ENCODE peak calls at places on chromosome 12, in four cellular contexts. One of them, this sample, is unnamed.

GRCh38 chr12:96354326-96354725 is 45.9 kb downstream of the CDK17 start:
- DNase-seq in HCT116: no peak
- DNase-seq in thoracic aorta: no peak
- DNase-seq in HepG2: no peak
- DNase-seq in this sample: no peak

GRCh38 chr12:104448475-104448874 is 8.3 kb upstream of the CHST11 start:
- DNase-seq in thoracic aorta: no peak
- DNase-seq in HepG2: no peak
- DNase-seq in HCT116: no peak
- DNase-seq in this sample: no peak

GRCh38 chr12:3214508-3215365 is 137.6 kb downstream of the TSPAN9 start:
- DNase-seq in thoracic aorta: no peak
- DNase-seq in HCT116: no peak
- DNase-seq in HepG2: no peak
- DNase-seq in this sample: no peak

GRCh38 chr12:31521972-31522371 is 69.0 kb downstream of the DENND5B start:
- DNase-seq in HCT116: no peak
- DNase-seq in thoracic aorta: no peak
- DNase-seq in HepG2: no peak
- DNase-seq in this sample: no peak

GRCh38 chr12:92414383-92415065 is 268.9 kb upstream of the BTG1 start:
- DNase-seq in thoracic aorta: no peak
- DNase-seq in HepG2: no peak
- DNase-seq in HCT116: no peak
- DNase-seq in this sample: no peak

GRCh38 chr12:89621511-89621910 is 87.1 kb downstream of the ATP2B1 start:
- DNase-seq in thoracic aorta: no peak
- DNase-seq in HepG2: no peak
- DNase-seq in HCT116: no peak
- DNase-seq in this sample: no peak

GRCh38 chr12:97168804-97169203 is 261.7 kb downstream of the NEDD1 start:
- DNase-seq in HCT116: no peak
- DNase-seq in HepG2: no peak
- DNase-seq in thoracic aorta: no peak
- DNase-seq in this sample: no peak

GRCh38 chr12:98185606-98186005 is 329.8 kb upstream of the TMPO start:
- DNase-seq in thoracic aorta: no peak
- DNase-seq in HepG2: no peak
- DNase-seq in HCT116: no peak
- DNase-seq in this sample: no peak

GRCh38 chr12:47797432-47797831 is 22.3 kb downstream of the HDAC7 start:
- DNase-seq in thoracic aorta: no peak
- DNase-seq in HCT116: no peak
- DNase-seq in HepG2: no peak
- DNase-seq in this sample: no peak

GRCh38 chr12:100608776-100609175 is 35.3 kb downstream of the GAS2L3 start:
- DNase-seq in HepG2: no peak
- DNase-seq in thoracic aorta: no peak
- DNase-seq in HCT116: no peak
- DNase-seq in this sample: no peak

GRCh38 chr12:40262657-40263056 is 37.9 kb downstream of the LRRK2 start:
- DNase-seq in HepG2: no peak
- DNase-seq in HCT116: no peak
- DNase-seq in thoracic aorta: no peak
- DNase-seq in this sample: no peak

GRCh38 chr12:89862511-89863331 is 154.1 kb upstream of the ATP2B1 start:
- DNase-seq in HepG2: no peak
- DNase-seq in thoracic aorta: no peak
- DNase-seq in HCT116: no peak
- DNase-seq in this sample: no peak

GRCh38 chr12:44696542-44696941 is 179.6 kb downstream of the NELL2 start:
- DNase-seq in thoracic aorta: no peak
- DNase-seq in HCT116: no peak
- DNase-seq in HepG2: no peak
- DNase-seq in this sample: no peak

GRCh38 chr12:70576341-70577282 is 60.6 kb downstream of the PTPRB start:
- DNase-seq in HepG2: peak; percentile 64
- DNase-seq in HCT116: peak; percentile 66
- DNase-seq in thoracic aorta: no peak
- DNase-seq in this sample: no peak

GRCh38 chr12:13085968-13086686 is 17.3 kb downstream of the GSG1 start:
- DNase-seq in HCT116: no peak
- DNase-seq in thoracic aorta: no peak
- DNase-seq in HepG2: no peak
- DNase-seq in this sample: no peak

GRCh38 chr12:8544295-8544694 is 3.6 kb upstream of the CLEC4E start:
- DNase-seq in HCT116: peak; percentile 35
- DNase-seq in HepG2: peak; percentile 27
- DNase-seq in thoracic aorta: no peak
- DNase-seq in this sample: no peak

GRCh38 chr12:132390287-132391076 is 61.1 kb upstream of the GALNT9 start:
- DNase-seq in HCT116: no peak
- DNase-seq in thoracic aorta: no peak
- DNase-seq in HepG2: no peak
- DNase-seq in this sample: no peak

GRCh38 chr12:95838125-95838524 is 20.6 kb upstream of the SNRPF start:
- DNase-seq in HepG2: peak; percentile 49
- DNase-seq in HCT116: no peak
- DNase-seq in thoracic aorta: no peak
- DNase-seq in this sample: no peak

GRCh38 chr12:76879710-76880025 is 849 bp upstream of the CSRP2 start:
- DNase-seq in HepG2: no peak
- DNase-seq in thoracic aorta: no peak
- DNase-seq in HCT116: no peak
- DNase-seq in this sample: no peak

GRCh38 chr12:70919161-70919560 is 1.4 kb downstream of the PTPRR start:
- DNase-seq in HCT116: no peak
- DNase-seq in HepG2: no peak
- DNase-seq in thoracic aorta: no peak
- DNase-seq in this sample: no peak

GRCh38 chr12:97396989-97397388 is 65.6 kb upstream of the RMST start:
- DNase-seq in HepG2: no peak
- DNase-seq in thoracic aorta: no peak
- DNase-seq in HCT116: no peak
- DNase-seq in this sample: no peak

GRCh38 chr12:49200882-49201594 is 12.2 kb upstream of the TUBA1A start:
- DNase-seq in thoracic aorta: no peak
- DNase-seq in HepG2: no peak
- DNase-seq in HCT116: peak; percentile 51
- DNase-seq in this sample: no peak

GRCh38 chr12:89225808-89226368 is 126.4 kb downstream of the DUSP6 start:
- DNase-seq in HCT116: peak; percentile 97
- DNase-seq in thoracic aorta: no peak
- DNase-seq in HepG2: no peak
- DNase-seq in this sample: no peak

GRCh38 chr12:53695148-53696138 is 19.6 kb upstream of the ATP5MC2 start:
- DNase-seq in HepG2: no peak
- DNase-seq in HCT116: peak; percentile 36
- DNase-seq in thoracic aorta: no peak
- DNase-seq in this sample: no peak

GRCh38 chr12:109946505-109946904 is 46.4 kb downstream of the TCHP start:
- DNase-seq in HepG2: no peak
- DNase-seq in thoracic aorta: no peak
- DNase-seq in HCT116: no peak
- DNase-seq in this sample: no peak

GRCh38 chr12:109943811-109944210 is 43.7 kb downstream of the TCHP start:
- DNase-seq in HCT116: no peak
- DNase-seq in HepG2: no peak
- DNase-seq in thoracic aorta: no peak
- DNase-seq in this sample: no peak

GRCh38 chr12:109946913-109947312 is 46.8 kb downstream of the TCHP start:
- DNase-seq in HCT116: no peak
- DNase-seq in HepG2: no peak
- DNase-seq in thoracic aorta: no peak
- DNase-seq in this sample: no peak

GRCh38 chr12:109944561-109944960 is 44.5 kb downstream of the TCHP start:
- DNase-seq in HCT116: no peak
- DNase-seq in HepG2: no peak
- DNase-seq in thoracic aorta: no peak
- DNase-seq in this sample: no peak

DNA sequence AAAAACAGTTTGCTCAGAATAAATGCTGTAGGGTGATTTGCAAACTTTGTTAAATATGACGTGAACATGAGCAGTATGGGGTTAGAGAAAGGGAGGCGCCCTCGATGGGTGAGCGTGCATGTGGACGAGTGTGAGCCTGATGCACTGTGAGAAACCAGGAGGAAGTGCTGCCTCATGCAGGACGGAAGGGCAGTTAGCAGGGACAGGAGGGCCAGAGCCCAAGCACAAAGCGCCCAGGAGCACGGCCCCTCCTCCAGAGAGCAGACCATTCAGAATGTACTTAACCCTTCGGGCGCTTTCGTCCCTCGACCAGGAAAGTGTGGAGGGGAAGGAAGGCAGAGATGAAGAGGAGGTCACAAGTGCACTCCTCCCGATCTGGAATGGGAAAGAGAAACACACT is 44.9 kb downstream of the TCHP start:
- DNase-seq in HCT116: no peak
- DNase-seq in thoracic aorta: no peak
- DNase-seq in HepG2: peak; percentile 58
- DNase-seq in this sample: no peak
- H3K27ac ChIP-seq in HCT116: no peak overlapping the region
- H3K27ac ChIP-seq in thoracic aorta: no peak overlapping the region
- H3K27ac ChIP-seq in HepG2: peak overlapping the region; percentile 46
- H3K27ac ChIP-seq in this sample: no peak overlapping the region

GRCh38 chr12:52439845-52440244 is 5.7 kb upstream of the KRT75 start:
- DNase-seq in HepG2: no peak
- DNase-seq in HCT116: no peak
- DNase-seq in thoracic aorta: no peak
- DNase-seq in this sample: no peak
- H3K4me1 ChIP-seq in HepG2: peaks cover 13% of the 10 kb centered on the region
- H3K4me1 ChIP-seq in HCT116: peaks cover 92% of the 10 kb centered on the region
- H3K4me1 ChIP-seq in thoracic aorta: no peaks in the 10 kb centered on the region
- H3K4me1 ChIP-seq in this sample: peaks cover 87% of the 10 kb centered on the region

GRCh38 chr12:58367041-58367440 is 425.7 kb downstream of the ATP23 start:
- DNase-seq in HCT116: no peak
- DNase-seq in thoracic aorta: no peak
- DNase-seq in HepG2: no peak
- DNase-seq in this sample: no peak
- H3K4me3 ChIP-seq in HCT116: no peak overlapping the region
- H3K4me3 ChIP-seq in thoracic aorta: no peak overlapping the region
- H3K4me3 ChIP-seq in HepG2: no peak overlapping the region
- H3K4me3 ChIP-seq in this sample: no peak overlapping the region

GRCh38 chr12:10067942-10068341 is 30.8 kb downstream of the CLEC1A start:
- DNase-seq in thoracic aorta: no peak
- DNase-seq in HCT116: no peak
- DNase-seq in HepG2: no peak
- DNase-seq in this sample: no peak
- H3K27ac ChIP-seq in thoracic aorta: no peak overlapping the region
- H3K27ac ChIP-seq in HCT116: no peak overlapping the region
- H3K27ac ChIP-seq in HepG2: no peak overlapping the region
- H3K27ac ChIP-seq in this sample: peak overlapping the region; percentile 45

DNA sequence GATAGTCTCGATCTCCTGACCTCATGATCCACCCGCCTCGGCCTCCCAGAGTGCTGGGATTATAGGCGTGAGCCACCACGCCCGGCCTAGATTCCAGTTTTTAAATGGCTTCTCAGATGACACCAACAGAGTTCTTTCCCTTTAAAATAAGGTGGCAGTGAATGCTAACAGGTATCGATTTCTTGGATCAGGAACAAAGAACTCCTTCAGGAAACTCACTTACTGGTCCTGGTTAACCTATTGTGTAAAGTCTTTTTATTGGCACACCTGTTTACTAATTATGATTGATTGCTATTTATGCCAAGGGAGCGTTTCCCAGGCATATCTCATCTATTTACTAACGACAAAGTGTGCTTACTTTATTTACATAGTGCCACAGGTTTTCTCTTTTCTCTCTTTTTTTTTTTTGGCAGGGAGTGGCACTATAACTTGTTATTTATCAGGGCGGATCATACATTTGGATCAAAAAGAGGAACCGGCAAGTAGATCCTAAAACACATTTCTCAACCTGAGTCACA is 89.7 kb downstream of the GLT1D1 start:
- DNase-seq in HCT116: no peak
- DNase-seq in thoracic aorta: no peak
- DNase-seq in HepG2: no peak
- DNase-seq in this sample: no peak
- H3K4me1 ChIP-seq in HCT116: no peaks in the 10 kb centered on the region
- H3K4me1 ChIP-seq in thoracic aorta: no peaks in the 10 kb centered on the region
- H3K4me1 ChIP-seq in HepG2: no peaks in the 10 kb centered on the region
- H3K4me1 ChIP-seq in this sample: peaks cover 31% of the 10 kb centered on the region

GRCh38 chr12:114687269-114687605 is 3.3 kb upstream of the TBX3 start:
- DNase-seq in HepG2: no peak
- DNase-seq in HCT116: no peak
- DNase-seq in thoracic aorta: no peak
- DNase-seq in this sample: no peak

GRCh38 chr12:114685320-114685781 is 1.4 kb upstream of the TBX3 start:
- DNase-seq in HCT116: no peak
- DNase-seq in thoracic aorta: no peak
- DNase-seq in HepG2: no peak
- DNase-seq in this sample: no peak

GRCh38 chr12:114684870-114685273 is 897 bp upstream of the TBX3 start:
- DNase-seq in thoracic aorta: no peak
- DNase-seq in HCT116: no peak
- DNase-seq in HepG2: no peak
- DNase-seq in this sample: no peak

GRCh38 chr12:114686421-114687268 is 2.7 kb upstream of the TBX3 start:
- DNase-seq in HepG2: no peak
- DNase-seq in thoracic aorta: no peak
- DNase-seq in HCT116: no peak
- DNase-seq in this sample: no peak

DNA sequence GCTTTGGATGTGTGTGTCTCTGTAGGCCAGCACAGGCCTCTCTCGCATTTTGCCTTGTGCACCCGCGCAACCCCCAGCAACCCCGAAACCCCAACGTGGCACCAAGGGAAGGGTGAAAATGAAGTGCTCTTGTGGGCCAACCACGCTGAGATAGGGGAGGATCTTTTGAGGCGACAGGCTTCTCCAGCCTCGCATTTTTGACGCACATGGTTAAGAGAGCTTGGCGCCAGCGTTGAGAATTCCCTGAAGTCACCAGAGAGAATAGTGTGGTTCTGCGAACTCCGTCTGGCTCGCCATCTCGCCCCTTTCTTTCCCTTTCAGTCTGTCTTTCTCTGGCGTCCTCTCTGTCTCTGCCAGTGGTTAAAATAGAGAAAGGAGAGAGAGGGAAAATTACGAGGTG is 1.9 kb upstream of the TBX3 start:
- DNase-seq in HepG2: no peak
- DNase-seq in HCT116: no peak
- DNase-seq in thoracic aorta: no peak
- DNase-seq in this sample: no peak
- H3K4me3 ChIP-seq in HepG2: no peak overlapping the region
- H3K4me3 ChIP-seq in HCT116: no peak overlapping the region
- H3K4me3 ChIP-seq in thoracic aorta: no peak overlapping the region
- H3K4me3 ChIP-seq in this sample: no peak overlapping the region

DNA sequence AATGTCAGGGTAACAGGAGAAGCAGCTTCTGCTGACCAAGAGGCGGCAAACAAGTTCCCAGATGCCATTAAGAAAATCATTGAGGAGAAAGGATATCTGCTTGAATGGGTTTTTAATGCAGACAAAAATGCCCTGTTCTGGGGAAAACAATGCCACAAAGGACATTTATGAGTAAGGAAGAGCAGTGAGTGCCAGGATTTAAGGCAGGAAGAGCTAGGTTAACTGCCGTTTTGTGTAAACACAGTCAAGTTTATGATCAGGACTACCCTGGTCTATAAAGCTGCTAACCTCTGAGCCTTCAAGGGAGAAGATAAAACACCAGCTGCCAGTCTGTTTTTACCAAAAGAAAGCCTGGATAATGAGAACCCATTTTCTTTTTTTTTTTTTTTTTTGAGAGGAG is 8.5 kb downstream of the MAPKAPK5 start:
- DNase-seq in HCT116: no peak
- DNase-seq in thoracic aorta: no peak
- DNase-seq in HepG2: no peak
- DNase-seq in this sample: no peak
- H3K27ac ChIP-seq in HCT116: no peak overlapping the region
- H3K27ac ChIP-seq in thoracic aorta: no peak overlapping the region
- H3K27ac ChIP-seq in HepG2: no peak overlapping the region
- H3K27ac ChIP-seq in this sample: no peak overlapping the region

This sample was measured in esophagus squamous epithelium.